ENCODE peak calls at places on chromosomes 11 and 22, in seven cellular contexts. I, N, D, U, Y, L and E are unnamed samples.

GRCh38 chr11:122785156-122785605 is 53.1 kb upstream of the CRTAM start:
- DNase-seq in I (no peak), N (no peak), D (no peak), U (no peak), Y (no peak), L (no peak), E (no peak)

GRCh38 chr11:113550179-113550578 is 75.0 kb upstream of the DRD2 start:
- DNase-seq in I (no peak), N (peak; percentile 44), D (no peak), U (no peak), Y (no peak), L (peak; percentile 37), E (no peak)

GRCh38 chr11:68191661-68192579 is 21.2 kb downstream of the KMT5B start:
- DNase-seq in I (no peak), N (no peak), D (no peak), U (no peak), Y (no peak), L (no peak), E (no peak)

GRCh38 chr11:46353706-46354105 is 6.4 kb downstream of the DGKZ start:
- DNase-seq in I (no peak), N (no peak), D (no peak), U (no peak), Y (no peak), L (no peak), E (no peak)

GRCh38 chr11:62108971-62109391 is 14.8 kb upstream of the INCENP start:
- DNase-seq in I (no peak), N (no peak), D (no peak), U (no peak), Y (no peak), L (no peak), E (no peak)

GRCh38 chr11:15627560-15627959 is 512.8 kb downstream of the INSC start:
- DNase-seq in I (no peak), N (no peak), D (no peak), U (no peak), Y (no peak), L (no peak), E (no peak)

GRCh38 chr11:111205622-111206385 is 39.7 kb upstream of the POU2AF2 start:
- DNase-seq in I (no peak), N (no peak), D (no peak), U (no peak), Y (no peak), L (no peak), E (no peak)

GRCh38 chr11:107590460-107591097 is 368 bp upstream of the ELMOD1 start:
- DNase-seq in I (no peak), N (no peak), D (no peak), U (no peak), Y (no peak), L (no peak), E (no peak)

GRCh38 chr11:628056-628455 is 1.1 kb upstream of the SCT start:
- DNase-seq in I (no peak), N (no peak), D (no peak), U (no peak), Y (no peak), L (peak; percentile 46), E (no peak)

GRCh38 chr11:83472328-83472727 is 186.2 kb upstream of the CCDC90B start:
- DNase-seq in I (no peak), N (no peak), D (no peak), U (no peak), Y (no peak), L (no peak), E (no peak)

GRCh38 chr11:1054143-1055108 is 17.9 kb upstream of the MUC6 start:
- DNase-seq in I (no peak), N (peak; percentile 85), D (no peak), U (no peak), Y (no peak), L (no peak), E (no peak)

GRCh38 chr22:28424427-28425080 is 255.1 kb downstream of the TTC28 start:
- DNase-seq in I (no peak), N (peak; percentile 39), D (no peak), U (no peak), Y (peak; percentile 82), L (no peak), E (no peak)

GRCh38 chr11:47144541-47144940 is 32.1 kb downstream of the ARFGAP2 start:
- DNase-seq in I (no peak), N (no peak), D (no peak), U (no peak), Y (no peak), L (no peak), E (no peak)

GRCh38 chr11:68669301-68670090 is 14.8 kb upstream of the GAL start:
- DNase-seq in I (no peak), N (no peak), D (no peak), U (no peak), Y (no peak), L (no peak), E (no peak)

GRCh38 chr11:10494636-10495463 is 39.8 kb downstream of the AMPD3 start:
- DNase-seq in I (no peak), N (no peak), D (no peak), U (no peak), Y (no peak), L (no peak), E (no peak)
- TF ChIP-seq TAF1 in I (no peak), N (no peak), D (no peak), U (no peak), Y (no peak), L (no peak), E (no peak)

GRCh38 chr11:12288212-12288933 is 89.0 kb upstream of the PARVA start:
- DNase-seq in I (peak; percentile 55), N (peak; percentile 90), D (no peak), U (peak; percentile 76), Y (peak; percentile 58), L (peak; percentile 95), E (peak; percentile 63)
- TF ChIP-seq TAF1 in I (no peak), N (peak; percentile 20), D (no peak), U (no peak), Y (no peak), L (no peak), E (no peak)

GRCh38 chr11:2778630-2779498 is 79.1 kb upstream of the KCNQ1OT1 start:
- DNase-seq in I (peak; percentile 70), N (peak; percentile 93), D (no peak), U (peak; percentile 85), Y (peak; percentile 66), L (peak; percentile 42), E (peak; percentile 28)
- TF ChIP-seq TAF1 in I (no peak), N (no peak), D (no peak), U (no peak), Y (no peak), L (no peak), E (no peak)

GRCh38 chr11:66720899-66721470 is 8.0 kb downstream of the SPTBN2 start:
- DNase-seq in I (no peak), N (no peak), D (no peak), U (no peak), Y (no peak), L (no peak), E (no peak)
- TF ChIP-seq TAF1 in I (no peak), N (no peak), D (no peak), U (no peak), Y (no peak), L (no peak), E (no peak)

GRCh38 chr11:39678996-39679395 is 1780.5 kb downstream of the LRRC4C start:
- DNase-seq in I (no peak), N (no peak), D (no peak), U (no peak), Y (no peak), L (no peak), E (no peak)
- TF ChIP-seq TAF1 in I (no peak), N (no peak), D (no peak), U (no peak), Y (no peak), L (no peak), E (no peak)

DNA sequence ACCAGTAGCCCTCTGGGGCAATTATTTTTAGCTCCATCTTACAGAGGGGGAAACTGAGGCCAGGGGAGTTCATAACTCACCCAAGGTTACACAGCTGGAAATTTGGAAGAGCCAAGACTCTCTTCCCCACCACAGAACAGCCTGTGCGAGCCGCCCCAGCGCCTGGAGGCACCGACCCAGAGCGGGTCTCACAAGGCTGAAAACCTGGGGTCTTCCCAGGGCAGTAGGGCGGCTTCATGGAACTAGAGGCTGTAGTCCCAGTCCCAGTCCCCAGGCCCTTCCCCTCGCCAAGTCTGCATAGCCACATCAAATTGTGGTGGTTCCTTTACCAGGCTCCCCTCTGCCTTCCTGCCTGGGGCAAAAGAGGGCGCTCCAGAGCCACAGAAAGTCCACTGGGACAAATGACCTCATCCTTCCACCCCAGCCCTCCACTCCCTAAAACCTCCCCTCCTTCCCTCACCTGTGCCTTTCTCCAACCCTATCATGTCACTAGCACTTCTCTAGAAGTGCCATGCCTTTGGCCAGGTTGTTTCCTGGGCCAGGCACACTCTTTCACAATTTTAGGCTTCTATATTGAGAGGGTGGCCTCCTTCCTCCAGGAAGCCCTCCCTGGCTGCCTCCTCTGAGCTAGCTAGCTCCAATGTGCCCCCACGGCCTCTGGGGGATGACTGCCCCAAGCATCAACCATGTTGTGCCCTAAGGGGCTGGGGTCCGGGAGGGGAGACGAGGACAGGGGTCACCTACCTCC is 15.2 kb upstream of the CDC42EP1 start:
- DNase-seq in I (peak; percentile 64), N (peak; percentile 56), D (no peak), U (no peak), Y (peak; percentile 81), L (peak; percentile 95), E (no peak)
- TF ChIP-seq TAF1 in I (no peak), N (no peak), D (no peak), U (no peak), Y (no peak), L (no peak), E (no peak)

DNA sequence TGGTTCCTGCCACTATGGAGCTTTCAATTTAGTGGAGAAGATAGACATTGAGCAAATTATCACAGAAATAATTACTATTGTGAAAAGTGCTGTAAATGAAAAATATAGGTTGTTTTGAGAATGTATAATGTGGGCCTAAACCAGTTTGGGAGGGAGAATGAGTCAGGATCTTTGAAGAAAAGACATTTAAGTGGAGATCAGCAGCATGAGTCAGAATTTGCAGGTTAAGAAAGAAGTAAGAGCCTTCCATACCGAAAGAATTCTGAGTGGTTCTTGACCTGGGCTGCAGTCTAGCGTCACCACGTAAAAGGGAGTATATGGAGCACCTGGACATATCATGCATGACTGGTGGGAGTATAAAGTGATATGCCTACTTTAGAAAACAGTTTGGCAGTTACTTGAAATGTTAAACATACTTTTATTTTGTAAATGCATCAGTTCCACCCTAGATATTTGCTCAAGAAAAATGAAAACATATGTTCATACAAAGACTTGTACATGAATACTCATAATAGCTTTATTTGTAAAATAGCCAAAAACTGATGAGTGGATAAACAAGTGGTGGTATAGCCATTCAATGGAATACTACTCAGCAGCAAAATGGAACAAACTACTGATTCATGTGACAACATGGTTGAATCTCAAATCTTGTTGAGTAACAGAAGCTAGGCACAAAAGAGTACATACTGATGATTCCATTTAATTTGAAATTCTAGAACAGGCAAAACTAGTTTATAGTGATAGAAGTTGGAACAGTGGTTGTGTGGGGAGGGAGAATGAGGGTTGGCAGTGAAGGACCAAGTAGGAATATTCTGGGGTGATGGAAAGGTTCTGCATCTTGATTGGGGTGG is 99.2 kb downstream of the STIM1 start:
- DNase-seq in I (no peak), N (no peak), D (no peak), U (peak; percentile 32), Y (no peak), L (no peak), E (no peak)
- TF ChIP-seq TAF1 in I (no peak), N (no peak), D (no peak), U (no peak), Y (no peak), L (no peak), E (no peak)